ENCODE peak calls at places on chromosomes 4 and X, in ten cellular contexts. A, S, J, K, F, G, L, C, Z and X are unnamed samples.
A peak's percentile ranks its signal among the peaks of the same experiment; 100 is the strongest.

GRCh38 chr4:150960818-150961217 is 54.3 kb downstream of the LRBA start:
- DNase-seq in F (no peak), G (no peak), J (peak; percentile 19), C (no peak), S (no peak), Z (no peak), A (no peak), L (peak; percentile 53), K (peak; percentile 54), X (peak; percentile 37)

GRCh38 chr4:63218837-63219236 is 1190.4 kb downstream of the TECRL start:
- DNase-seq in J (no peak), L (no peak), K (no peak), G (no peak), Z (no peak), C (no peak), S (no peak), A (no peak), F (no peak), X (no peak)

GRCh38 chr4:45072981-45073380 is 346.6 kb upstream of the GNPDA2 start:
- DNase-seq in L (no peak), S (no peak), G (no peak), C (no peak), K (no peak), J (no peak), F (no peak), A (no peak), Z (no peak), X (no peak)

GRCh38 chr4:101114936-101115372 is 232.4 kb downstream of the PPP3CA start:
- DNase-seq in Z (no peak), G (no peak), S (no peak), C (no peak), K (no peak), F (no peak), A (peak; percentile 3), J (peak; percentile 62), L (peak; percentile 65), X (no peak)

GRCh38 chr4:145034727-145035211 is 63.2 kb downstream of the ANAPC10 start:
- DNase-seq in F (no peak), S (no peak), G (no peak), J (peak; percentile 34), A (no peak), C (no peak), L (peak; percentile 78), K (no peak), Z (no peak), X (no peak)

GRCh38 chr4:96102541-96103018 is 262.7 kb downstream of the PDHA2 start:
- DNase-seq in K (no peak), J (peak; percentile 86), C (no peak), A (no peak), G (no peak), F (no peak), S (no peak), Z (no peak), L (no peak), X (no peak)

GRCh38 chr4:153153339-153153851 is 50.8 kb upstream of the TRIM2 start:
- DNase-seq in J (peak; percentile 18), L (peak; percentile 67), C (peak; percentile 53), S (peak; percentile 86), K (peak; percentile 84), Z (peak; percentile 60), G (peak; percentile 90), F (peak; percentile 56), A (peak; percentile 62), X (peak; percentile 50)

GRCh38 chrX:42992199-42992943 is 214.4 kb upstream of the PPP1R2C start:
- DNase-seq in L (peak; percentile 70), G (no peak), S (no peak), K (no peak), A (no peak), Z (no peak), F (no peak), J (no peak), C (no peak), X (no peak)

GRCh38 chrX:79270401-79270800 is 96.7 kb downstream of the ITM2A start:
- DNase-seq in G (peak; percentile 77), S (peak; percentile 61), J (peak; percentile 49), Z (peak; percentile 62), A (no peak), F (peak; percentile 21), L (peak; percentile 22), K (peak; percentile 80), C (peak; percentile 29), X (peak; percentile 31)

GRCh38 chr4:13530823-13531608 is 13.3 kb downstream of the NKX3-2 start:
- DNase-seq in G (no peak), A (no peak), Z (no peak), J (no peak), S (no peak), K (no peak), L (no peak), F (peak; percentile 30), C (no peak), X (no peak)

GRCh38 chr4:26609398-26609797 is 25.5 kb downstream of the TBC1D19 start:
- DNase-seq in Z (no peak), J (no peak), L (no peak), S (no peak), F (no peak), C (no peak), K (no peak), A (no peak), G (no peak), X (no peak)

GRCh38 chr4:183733181-183733580 is 74.1 kb downstream of the TRAPPC11 start:
- DNase-seq in S (no peak), K (no peak), A (no peak), G (no peak), L (no peak), F (no peak), J (no peak), C (no peak), Z (no peak), X (no peak)

GRCh38 chr4:1030559-1030958 is 19.1 kb downstream of the FGFRL1 start:
- DNase-seq in S (no peak), A (no peak), G (no peak), K (no peak), L (no peak), J (no peak), C (no peak), F (no peak), Z (no peak), X (peak; percentile 44)

GRCh38 chrX:151984328-151984727 is 9.9 kb upstream of the GABRE start:
- DNase-seq in K (no peak), L (peak; percentile 74), S (no peak), G (no peak), Z (no peak), J (peak; percentile 88), F (no peak), C (no peak), A (no peak), X (no peak)